ENCODE peak calls at places on chromosomes 5 and 9, in eight cellular contexts. S is astrocyte; H is IMR-90; R is MCF 10A; O is heart right ventricle; D is lower lobe of right lung; L is activated CD4-positive, alpha-beta T cell treated with anti-CD3 and anti-CD28 coated beads, Interleukin-2, amount 10 ng/mL, durations not matched to agents 7 days and 5 days; A is HT1080. E is an unnamed sample.

GRCh38 chr9:75891277-75892167 is 1.0 kb downstream of the PCSK5 start:
- DNase-seq in L (peak), H (peak), S (peak), R (peak), D (peak), O (peak), A (peak), E (peak)

GRCh38 chr9:93058357-93059096 is at the start of gene SUSD3:
- DNase-seq in S (peak), R (no peak), O (peak), D (peak), L (peak), A (no peak), H (no peak), E (peak)

GRCh38 chr9:37929441-37929895 is 25.5 kb upstream of the SLC25A51 start:
- DNase-seq in S (peak), H (peak), L (no peak), A (peak), D (peak), R (peak), O (no peak), E (no peak)

GRCh38 chr5:167217097-167217743 is 1074.2 kb upstream of the WWC1 start:
- DNase-seq in R (peak), A (no peak), S (no peak), O (no peak), D (no peak), H (no peak), L (no peak), E (no peak)

GRCh38 chr9:72579190-72579589 is 57.8 kb downstream of the TMC1 start:
- DNase-seq in L (no peak), D (no peak), O (peak), S (peak), R (peak), H (peak), A (peak), E (peak)

GRCh38 chr5:60843693-60844428 is at the start of gene ELOVL7:
- DNase-seq in A (peak), R (peak), L (peak), D (peak), S (peak), H (peak), O (peak), E (peak)

GRCh38 chr9:105126233-105126632 is 118.2 kb upstream of the SLC44A1 start:
- DNase-seq in D (no peak), R (no peak), H (peak), O (no peak), S (no peak), A (no peak), L (no peak), E (peak)

GRCh38 chr5:157271740-157272271 is 5.9 kb downstream of the CYFIP2 start:
- DNase-seq in D (peak), S (no peak), H (no peak), A (no peak), L (peak), O (no peak), R (no peak), E (no peak)

GRCh38 chr9:128249914-128250838 is 25.6 kb downstream of the GOLGA2 start:
- DNase-seq in R (peak), D (peak), H (peak), S (peak), A (no peak), O (peak), L (peak), E (peak)

GRCh38 chr5:73701566-73701965 is 75.6 kb downstream of the ARHGEF28 start:
- DNase-seq in R (peak), L (no peak), S (peak), H (no peak), O (no peak), A (no peak), D (no peak), E (peak)

GRCh38 chr5:68053202-68053601 is 162.4 kb upstream of the PIK3R1 start:
- DNase-seq in O (no peak), D (no peak), R (no peak), H (peak), A (peak), S (peak), L (no peak), E (no peak)

GRCh38 chr5:73974871-73975351 is 348.9 kb downstream of the ARHGEF28 start:
- DNase-seq in R (no peak), H (no peak), S (no peak), L (no peak), D (no peak), A (no peak), O (peak), E (no peak)

GRCh38 chr9:108549184-108549583 is 306.6 kb downstream of the ACTL7B start:
- DNase-seq in D (no peak), H (peak), S (no peak), O (no peak), A (no peak), L (no peak), R (peak), E (no peak)

GRCh38 chr5:56116599-56117131 is 116.5 kb downstream of the ANKRD55 start:
- DNase-seq in S (no peak), A (no peak), H (no peak), D (no peak), L (no peak), O (no peak), R (no peak), E (peak)

GRCh38 chr5:73363911-73364730 is 84.5 kb downstream of the FOXD1 start:
- DNase-seq in A (no peak), O (no peak), S (peak), H (peak), R (peak), L (no peak), D (no peak), E (peak)

GRCh38 chr9:136578915-136579637 is 33.2 kb upstream of the NOTCH1 start:
- DNase-seq in A (no peak), D (no peak), O (no peak), R (peak), H (no peak), L (peak), S (no peak), E (no peak)